ENCODE peak calls at places on chromosomes 4 and X, in five cellular contexts. L is GM23338, N is ascending aorta, Z is lower leg skin, Q is T-helper 2 cell. E is an unnamed sample.

GRCh38 chr4:41360911-41361830 is 104.4 kb downstream of the UCHL1 start:
- DNase-seq in L (peak; percentile 61), N (peak; percentile 77), Z (peak; percentile 88), Q (no peak), E (no peak)

GRCh38 chr4:150943831-150944230 is 71.3 kb downstream of the LRBA start:
- DNase-seq in L (no peak), N (no peak), Z (no peak), Q (no peak), E (no peak)

GRCh38 chr4:86896596-86896995 is 4.4 kb upstream of the C4orf36 start:
- DNase-seq in L (no peak), N (no peak), Z (no peak), Q (no peak), E (no peak)

GRCh38 chr4:120317713-120318112 is 251.1 kb upstream of the MAD2L1 start:
- DNase-seq in L (no peak), N (no peak), Z (no peak), Q (no peak), E (no peak)

GRCh38 chrX:50082741-50083140 is 118.1 kb downstream of the AKAP4 start:
- DNase-seq in L (no peak), N (no peak), Z (no peak), Q (no peak), E (no peak)

GRCh38 chr4:106763044-106763443 is 273.1 kb downstream of the DKK2 start:
- DNase-seq in L (peak; percentile 5), N (no peak), Z (no peak), Q (no peak), E (peak; percentile 46)

GRCh38 chr4:185847352-185848078 is 35.5 kb upstream of the SORBS2 start:
- DNase-seq in L (peak; percentile 69), N (no peak), Z (no peak), Q (no peak), E (no peak)

GRCh38 chr4:157172011-157172410 is 48.5 kb upstream of the GRIA2 start:
- DNase-seq in L (no peak), N (no peak), Z (no peak), Q (no peak), E (no peak)

GRCh38 chr4:1512738-1513660 is 106.8 kb upstream of the NKX1-1 start:
- DNase-seq in L (peak; percentile 85), N (no peak), Z (no peak), Q (peak; percentile 26), E (no peak)

GRCh38 chr4:148238797-148239196 is 203.4 kb downstream of the NR3C2 start:
- DNase-seq in L (no peak), N (no peak), Z (no peak), Q (no peak), E (no peak)

GRCh38 chr4:84529169-84529751 is 30.2 kb upstream of the NKX6-1 start:
- DNase-seq in L (peak; percentile 74), N (no peak), Z (no peak), Q (no peak), E (no peak)

GRCh38 chr4:142347241-142347640 is 498.9 kb downstream of the INPP4B start:
- DNase-seq in L (no peak), N (no peak), Z (no peak), Q (no peak), E (no peak)

GRCh38 chr4:96312049-96312685 is 472.3 kb downstream of the PDHA2 start:
- DNase-seq in L (no peak), N (no peak), Z (no peak), Q (no peak), E (no peak)

GRCh38 chr4:48680848-48681568 is 99.1 kb downstream of the FRYL start:
- DNase-seq in L (no peak), N (no peak), Z (no peak), Q (no peak), E (no peak)

GRCh38 chr4:107862658-107863057 is 37.9 kb downstream of the SGMS2 start:
- DNase-seq in L (peak; percentile 13), N (no peak), Z (no peak), Q (no peak), E (no peak)

GRCh38 chrX:106955004-106955772 is 35.0 kb downstream of the CLDN2 start:
- DNase-seq in L (no peak), N (no peak), Z (no peak), Q (no peak), E (no peak)

GRCh38 chr4:2400841-2401609 is 17.4 kb downstream of the ZFYVE28 start:
- DNase-seq in L (no peak), N (no peak), Z (no peak), Q (no peak), E (no peak)

GRCh38 chr4:37561803-37562207 is 124.4 kb downstream of the RELL1 start:
- DNase-seq in L (no peak), N (no peak), Z (no peak), Q (no peak), E (no peak)

GRCh38 chrX:44529315-44529714 is 13.3 kb downstream of the FUNDC1 start:
- DNase-seq in L (no peak), N (no peak), Z (no peak), Q (no peak), E (no peak)

GRCh38 chrX:19272452-19272851 is 71.3 kb upstream of the PDHA1 start:
- DNase-seq in L (no peak), N (no peak), Z (no peak), Q (no peak), E (no peak)

GRCh38 chr4:123568936-123569335 is 172.3 kb downstream of the SPRY1 start:
- DNase-seq in L (no peak), N (no peak), Z (no peak), Q (no peak), E (no peak)

E was measured in cerebellar nuclear complex.